ENCODE peak calls at places on chromosome 21, in five cellular contexts. One of them, this sample, is unnamed.
A peak's percentile ranks its signal among the peaks of the same experiment; 100 is the strongest.

GRCh38 chr21:36249576-36250422 is 70.2 kb upstream of the MORC3 start:
- DNase-seq in naive thymus-derived CD4-positive, alpha-beta T cell: no peak
- DNase-seq in psoas muscle: no peak
- DNase-seq in IMR-90: no peak
- DNase-seq in aorta: no peak
- DNase-seq in this sample: peak; percentile 9

GRCh38 chr21:34881421-34881820 is 167.7 kb downstream of the RUNX1 start:
- DNase-seq in IMR-90: peak; percentile 84
- DNase-seq in aorta: no peak
- DNase-seq in psoas muscle: no peak
- DNase-seq in naive thymus-derived CD4-positive, alpha-beta T cell: no peak
- DNase-seq in this sample: no peak

GRCh38 chr21:30336596-30336995 is 898 bp downstream of the KRTAP27-1 start:
- DNase-seq in psoas muscle: no peak
- DNase-seq in aorta: no peak
- DNase-seq in naive thymus-derived CD4-positive, alpha-beta T cell: no peak
- DNase-seq in IMR-90: no peak
- DNase-seq in this sample: no peak

GRCh38 chr21:43269461-43269860 is 100.7 kb downstream of the CRYAA start:
- DNase-seq in aorta: peak; percentile 30
- DNase-seq in psoas muscle: peak; percentile 31
- DNase-seq in IMR-90: no peak
- DNase-seq in naive thymus-derived CD4-positive, alpha-beta T cell: peak; percentile 25
- DNase-seq in this sample: peak; percentile 24

GRCh38 chr21:33042812-33043211 is 17.1 kb downstream of the OLIG2 start:
- DNase-seq in IMR-90: peak; percentile 97
- DNase-seq in psoas muscle: no peak
- DNase-seq in naive thymus-derived CD4-positive, alpha-beta T cell: no peak
- DNase-seq in aorta: no peak
- DNase-seq in this sample: no peak

GRCh38 chr21:37181059-37181458 is 86.1 kb downstream of the VPS26C start:
- DNase-seq in psoas muscle: peak; percentile 56
- DNase-seq in naive thymus-derived CD4-positive, alpha-beta T cell: no peak
- DNase-seq in IMR-90: peak; percentile 47
- DNase-seq in aorta: no peak
- DNase-seq in this sample: no peak

GRCh38 chr21:32413697-32414578 is 1.4 kb downstream of the EVA1C start:
- DNase-seq in IMR-90: no peak
- DNase-seq in psoas muscle: no peak
- DNase-seq in aorta: no peak
- DNase-seq in naive thymus-derived CD4-positive, alpha-beta T cell: no peak
- DNase-seq in this sample: no peak

GRCh38 chr21:18384771-18385170 is 18.8 kb downstream of the TMPRSS15 start:
- DNase-seq in psoas muscle: no peak
- DNase-seq in aorta: no peak
- DNase-seq in IMR-90: no peak
- DNase-seq in naive thymus-derived CD4-positive, alpha-beta T cell: no peak
- DNase-seq in this sample: no peak

GRCh38 chr21:39938086-39938611 is 70.9 kb downstream of the PCP4 start:
- DNase-seq in psoas muscle: no peak
- DNase-seq in naive thymus-derived CD4-positive, alpha-beta T cell: no peak
- DNase-seq in IMR-90: no peak
- DNase-seq in aorta: no peak
- DNase-seq in this sample: no peak

GRCh38 chr21:38729745-38730401 is 75.9 kb upstream of the ETS2 start:
- DNase-seq in IMR-90: peak; percentile 9
- DNase-seq in naive thymus-derived CD4-positive, alpha-beta T cell: no peak
- DNase-seq in psoas muscle: no peak
- DNase-seq in aorta: no peak
- DNase-seq in this sample: no peak

GRCh38 chr21:32559004-32559610 is 26.2 kb downstream of the TCP10L start:
- DNase-seq in naive thymus-derived CD4-positive, alpha-beta T cell: no peak
- DNase-seq in aorta: no peak
- DNase-seq in psoas muscle: no peak
- DNase-seq in IMR-90: no peak
- DNase-seq in this sample: no peak

GRCh38 chr21:32298148-32298559 is 501 bp upstream of the MRAP start:
- DNase-seq in psoas muscle: no peak
- DNase-seq in aorta: no peak
- DNase-seq in IMR-90: peak; percentile 25
- DNase-seq in naive thymus-derived CD4-positive, alpha-beta T cell: no peak
- DNase-seq in this sample: no peak

GRCh38 chr21:35062016-35062415 is 12.9 kb upstream of the RUNX1 start:
- DNase-seq in aorta: no peak
- DNase-seq in psoas muscle: no peak
- DNase-seq in IMR-90: no peak
- DNase-seq in naive thymus-derived CD4-positive, alpha-beta T cell: no peak
- DNase-seq in this sample: no peak

GRCh38 chr21:29928537-29928936 is 11.3 kb downstream of the GRIK1 start:
- DNase-seq in naive thymus-derived CD4-positive, alpha-beta T cell: no peak
- DNase-seq in aorta: no peak
- DNase-seq in IMR-90: no peak
- DNase-seq in psoas muscle: no peak
- DNase-seq in this sample: no peak

GRCh38 chr21:36217711-36218110 is 61.1 kb downstream of the DOP1B start:
- DNase-seq in aorta: no peak
- DNase-seq in naive thymus-derived CD4-positive, alpha-beta T cell: no peak
- DNase-seq in IMR-90: no peak
- DNase-seq in psoas muscle: no peak
- DNase-seq in this sample: no peak

GRCh38 chr21:35775778-35776515 is 284.4 kb downstream of the SETD4 start:
- DNase-seq in naive thymus-derived CD4-positive, alpha-beta T cell: no peak
- DNase-seq in psoas muscle: no peak
- DNase-seq in IMR-90: no peak
- DNase-seq in aorta: no peak
- DNase-seq in this sample: no peak

GRCh38 chr21:38420140-38420539 is 78.1 kb downstream of the ERG start:
- DNase-seq in IMR-90: no peak
- DNase-seq in psoas muscle: no peak
- DNase-seq in naive thymus-derived CD4-positive, alpha-beta T cell: no peak
- DNase-seq in aorta: no peak
- DNase-seq in this sample: no peak

GRCh38 chr21:29022141-29022540 is 2.3 kb upstream of the USP16 start:
- DNase-seq in aorta: no peak
- DNase-seq in IMR-90: no peak
- DNase-seq in naive thymus-derived CD4-positive, alpha-beta T cell: no peak
- DNase-seq in psoas muscle: no peak
- DNase-seq in this sample: peak; percentile 21

GRCh38 chr21:34915364-34915834 is 133.7 kb downstream of the RUNX1 start:
- DNase-seq in psoas muscle: no peak
- DNase-seq in IMR-90: peak; percentile 65
- DNase-seq in aorta: no peak
- DNase-seq in naive thymus-derived CD4-positive, alpha-beta T cell: no peak
- DNase-seq in this sample: no peak

GRCh38 chr21:39164523-39164922 is 18.7 kb downstream of the PSMG1 start:
- DNase-seq in IMR-90: no peak
- DNase-seq in psoas muscle: no peak
- DNase-seq in aorta: no peak
- DNase-seq in naive thymus-derived CD4-positive, alpha-beta T cell: no peak
- DNase-seq in this sample: no peak

GRCh38 chr21:34771512-34772028 is 102.8 kb downstream of the CLIC6 start:
- DNase-seq in naive thymus-derived CD4-positive, alpha-beta T cell: no peak
- DNase-seq in IMR-90: peak; percentile 81
- DNase-seq in psoas muscle: no peak
- DNase-seq in aorta: no peak
- DNase-seq in this sample: no peak

GRCh38 chr21:38621132-38621531 is 122.9 kb upstream of the ERG start:
- DNase-seq in naive thymus-derived CD4-positive, alpha-beta T cell: no peak
- DNase-seq in IMR-90: no peak
- DNase-seq in psoas muscle: no peak
- DNase-seq in aorta: no peak
- DNase-seq in this sample: no peak

GRCh38 chr21:35512321-35512720 is 463.2 kb upstream of the RUNX1 start:
- DNase-seq in IMR-90: peak; percentile 31
- DNase-seq in naive thymus-derived CD4-positive, alpha-beta T cell: no peak
- DNase-seq in aorta: no peak
- DNase-seq in psoas muscle: no peak
- DNase-seq in this sample: no peak

GRCh38 chr21:34936299-34936698 is 112.8 kb downstream of the RUNX1 start:
- DNase-seq in IMR-90: no peak
- DNase-seq in naive thymus-derived CD4-positive, alpha-beta T cell: peak; percentile 66
- DNase-seq in psoas muscle: no peak
- DNase-seq in aorta: no peak
- DNase-seq in this sample: no peak

GRCh38 chr21:18369115-18369514 is 34.5 kb downstream of the TMPRSS15 start:
- DNase-seq in IMR-90: no peak
- DNase-seq in psoas muscle: no peak
- DNase-seq in naive thymus-derived CD4-positive, alpha-beta T cell: no peak
- DNase-seq in aorta: no peak
- DNase-seq in this sample: no peak

GRCh38 chr21:35051287-35051818 is 2.3 kb upstream of the RUNX1 start:
- DNase-seq in psoas muscle: peak; percentile 94
- DNase-seq in aorta: peak; percentile 93
- DNase-seq in naive thymus-derived CD4-positive, alpha-beta T cell: peak; percentile 79
- DNase-seq in IMR-90: peak; percentile 80
- DNase-seq in this sample: peak; percentile 74

GRCh38 chr21:34974162-34974981 is 74.7 kb downstream of the RUNX1 start:
- DNase-seq in aorta: no peak
- DNase-seq in naive thymus-derived CD4-positive, alpha-beta T cell: peak; percentile 47
- DNase-seq in psoas muscle: no peak
- DNase-seq in IMR-90: peak; percentile 71
- DNase-seq in this sample: peak; percentile 76

GRCh38 chr21:44353200-44353970 is at the start of gene TRPM2:
- DNase-seq in IMR-90: no peak
- DNase-seq in naive thymus-derived CD4-positive, alpha-beta T cell: no peak
- DNase-seq in aorta: peak; percentile 82
- DNase-seq in psoas muscle: peak; percentile 88
- DNase-seq in this sample: no peak

GRCh38 chr21:44350773-44351481 is 2.5 kb upstream of the TRPM2 start:
- DNase-seq in naive thymus-derived CD4-positive, alpha-beta T cell: no peak
- DNase-seq in IMR-90: no peak
- DNase-seq in psoas muscle: no peak
- DNase-seq in aorta: no peak
- DNase-seq in this sample: no peak

GRCh38 chr21:44354001-44354405 is 582 bp downstream of the TRPM2 start:
- DNase-seq in IMR-90: no peak
- DNase-seq in aorta: no peak
- DNase-seq in naive thymus-derived CD4-positive, alpha-beta T cell: no peak
- DNase-seq in psoas muscle: peak; percentile 86
- DNase-seq in this sample: no peak

GRCh38 chr21:44351535-44352252 is 1.7 kb upstream of the TRPM2 start:
- DNase-seq in psoas muscle: no peak
- DNase-seq in naive thymus-derived CD4-positive, alpha-beta T cell: no peak
- DNase-seq in aorta: no peak
- DNase-seq in IMR-90: no peak
- DNase-seq in this sample: no peak

GRCh38 chr21:44352253-44352860 is 1.1 kb upstream of the TRPM2 start:
- DNase-seq in aorta: no peak
- DNase-seq in naive thymus-derived CD4-positive, alpha-beta T cell: no peak
- DNase-seq in IMR-90: no peak
- DNase-seq in psoas muscle: no peak
- DNase-seq in this sample: no peak
- H3K4me1 ChIP-seq in aorta: no peaks in the 10 kb centered on the region
- H3K4me1 ChIP-seq in naive thymus-derived CD4-positive, alpha-beta T cell: peaks cover 16% of the 10 kb centered on the region
- H3K4me1 ChIP-seq in IMR-90: no peaks in the 10 kb centered on the region
- H3K4me1 ChIP-seq in psoas muscle: no peaks in the 10 kb centered on the region
- H3K4me1 ChIP-seq in this sample: peaks cover 36% of the 10 kb centered on the region

GRCh38 chr21:16285646-16286223 is 556.0 kb downstream of the USP25 start:
- DNase-seq in IMR-90: no peak
- DNase-seq in aorta: no peak
- DNase-seq in naive thymus-derived CD4-positive, alpha-beta T cell: no peak
- DNase-seq in psoas muscle: no peak
- DNase-seq in this sample: no peak

GRCh38 chr21:16279658-16280581 is 550.1 kb downstream of the USP25 start:
- DNase-seq in naive thymus-derived CD4-positive, alpha-beta T cell: no peak
- DNase-seq in psoas muscle: peak; percentile 52
- DNase-seq in aorta: no peak
- DNase-seq in IMR-90: peak; percentile 10
- DNase-seq in this sample: no peak

GRCh38 chr21:16280731-16281130 is 550.9 kb downstream of the USP25 start:
- DNase-seq in IMR-90: no peak
- DNase-seq in naive thymus-derived CD4-positive, alpha-beta T cell: no peak
- DNase-seq in aorta: no peak
- DNase-seq in psoas muscle: no peak
- DNase-seq in this sample: no peak
- H3K4me3 ChIP-seq in IMR-90: no peak overlapping the region
- H3K4me3 ChIP-seq in naive thymus-derived CD4-positive, alpha-beta T cell: no peak overlapping the region
- H3K4me3 ChIP-seq in aorta: peak overlapping the region; percentile 54
- H3K4me3 ChIP-seq in psoas muscle: peak overlapping the region; percentile 61
- H3K4me3 ChIP-seq in this sample: no peak overlapping the region

DNA sequence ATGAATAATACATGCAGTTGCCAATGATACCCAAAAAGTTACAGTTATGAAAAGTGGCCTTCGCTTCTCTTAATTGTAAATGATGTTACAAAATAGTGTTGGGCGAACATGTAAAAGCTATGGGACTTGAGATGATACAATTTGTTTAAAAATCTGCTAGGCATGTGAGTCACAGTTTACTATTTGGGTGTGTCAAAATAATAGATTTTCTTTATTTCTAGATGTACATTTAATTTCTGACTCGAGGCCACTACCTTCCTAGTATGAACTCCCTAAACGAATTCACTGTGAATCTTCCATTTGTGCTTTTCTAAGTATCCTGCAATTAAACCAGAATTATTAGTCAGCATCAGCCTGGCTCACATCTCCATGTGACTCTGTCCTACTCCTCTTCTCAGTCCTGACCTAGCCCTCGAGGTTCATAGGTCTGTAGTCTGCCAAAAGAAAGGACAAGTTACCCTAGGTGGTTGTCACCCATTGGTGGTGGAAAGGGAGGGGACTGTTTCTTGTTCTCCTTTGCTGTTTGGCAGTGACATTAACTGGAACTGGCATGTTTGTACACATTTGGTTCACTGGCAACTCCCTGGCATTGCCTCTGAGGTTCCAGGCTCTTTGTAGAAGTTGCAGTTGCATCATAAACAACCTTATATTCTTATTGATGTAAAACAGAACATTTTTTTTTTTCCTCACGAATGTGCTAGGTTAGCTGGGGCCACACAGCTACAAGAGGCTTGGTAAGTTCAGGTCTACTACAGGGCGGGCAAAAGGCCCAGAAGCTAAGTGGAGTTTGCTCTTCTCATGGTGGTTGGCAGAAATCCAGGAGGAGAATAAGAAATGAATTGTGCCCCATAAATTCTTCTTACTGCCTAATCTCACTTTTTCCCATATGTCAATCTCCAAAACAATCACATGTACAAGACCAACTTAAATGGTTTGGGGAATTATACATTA is 746.5 kb upstream of the ADAMTS5 start:
- DNase-seq in psoas muscle: no peak
- DNase-seq in naive thymus-derived CD4-positive, alpha-beta T cell: no peak
- DNase-seq in IMR-90: no peak
- DNase-seq in aorta: no peak
- DNase-seq in this sample: no peak
- H3K9me3 ChIP-seq in psoas muscle: peaks cover 4% of the 10 kb centered on the region
- H3K9me3 ChIP-seq in naive thymus-derived CD4-positive, alpha-beta T cell: no peaks in the 10 kb centered on the region
- H3K9me3 ChIP-seq in IMR-90: no peaks in the 10 kb centered on the region
- H3K9me3 ChIP-seq in aorta: peaks cover 2% of the 10 kb centered on the region
- H3K9me3 ChIP-seq in this sample: no peaks in the 10 kb centered on the region

DNA sequence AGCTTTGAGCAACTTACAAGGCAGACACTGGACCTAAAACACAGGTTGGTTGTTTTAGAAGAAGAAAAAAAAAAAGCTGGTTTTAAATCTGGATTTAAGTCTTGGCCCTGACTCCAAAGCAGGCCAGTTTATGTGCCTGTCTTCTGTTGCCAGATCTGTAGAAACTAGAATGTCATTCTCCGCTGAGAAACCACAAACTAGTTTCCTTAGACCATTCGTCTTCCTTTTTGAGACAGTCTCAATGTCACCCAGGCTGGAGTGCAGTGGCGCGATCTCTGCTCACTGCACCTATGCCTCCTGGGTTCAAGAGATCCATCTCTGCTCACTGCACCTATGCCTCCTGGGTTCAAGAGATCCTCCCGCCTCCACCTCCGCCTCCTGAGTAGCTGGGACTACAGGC is 33.9 kb downstream of the APP start:
- DNase-seq in naive thymus-derived CD4-positive, alpha-beta T cell: no peak
- DNase-seq in aorta: no peak
- DNase-seq in IMR-90: no peak
- DNase-seq in psoas muscle: no peak
- DNase-seq in this sample: no peak
- H3K4me1 ChIP-seq in naive thymus-derived CD4-positive, alpha-beta T cell: no peaks in the 10 kb centered on the region
- H3K4me1 ChIP-seq in aorta: no peaks in the 10 kb centered on the region
- H3K4me1 ChIP-seq in IMR-90: peaks cover 1% of the 10 kb centered on the region
- H3K4me1 ChIP-seq in psoas muscle: no peaks in the 10 kb centered on the region
- H3K4me1 ChIP-seq in this sample: peaks cover 7% of the 10 kb centered on the region

This sample was measured in CD8-positive, alpha-beta memory T cell.